ENCODE peak calls at places on chromosomes 4 and X, in five cellular contexts. S is upper lobe of left lung, D is HCT116, C is ELR, P is germinal center. F is an unnamed sample.

GRCh38 chrX:9913041-9913440 is 54.1 kb upstream of the CLDN34 start:
- DNase-seq in C (peak), P (no peak), S (no peak), D (no peak), F (peak)

GRCh38 chr4:14059006-14059405 is 431.5 kb upstream of the BOD1L1 start:
- DNase-seq in S (no peak), D (no peak), C (no peak), P (no peak), F (peak)

GRCh38 chr4:161642708-161643107 is 521.1 kb downstream of the FSTL5 start:
- DNase-seq in S (no peak), C (peak), P (no peak), D (no peak), F (peak)

GRCh38 chr4:8270912-8271815 is 1.6 kb downstream of the HTRA3 start:
- DNase-seq in S (no peak), C (no peak), D (no peak), P (no peak), F (peak)

GRCh38 chr4:111070390-111070789 is 447.5 kb upstream of the PITX2 start:
- DNase-seq in D (no peak), P (no peak), S (no peak), C (no peak), F (peak)

GRCh38 chr4:169810325-169811323 is 52.9 kb upstream of the HPF1 start:
- DNase-seq in C (peak), S (no peak), D (peak), P (peak), F (peak)

GRCh38 chrX:154372612-154373022 is 1.8 kb downstream of the FLNA start:
- DNase-seq in P (no peak), D (no peak), C (peak), S (no peak), F (peak)

GRCh38 chrX:146208821-146209220 is 391.2 kb downstream of the SLITRK2 start:
- DNase-seq in C (no peak), D (no peak), S (no peak), P (no peak), F (no peak)

GRCh38 chr4:137892134-137892533 is 350.0 kb downstream of the SLC7A11 start:
- DNase-seq in C (peak), S (no peak), P (no peak), D (no peak), F (peak)

GRCh38 chr4:182776376-182777058 is 140.7 kb downstream of the DCTD start:
- DNase-seq in S (no peak), D (no peak), P (no peak), C (no peak), F (no peak)

GRCh38 chr4:177163532-177163931 is 146.1 kb upstream of the NEIL3 start:
- DNase-seq in S (no peak), C (peak), D (no peak), P (no peak), F (peak)

GRCh38 chr4:187480146-187481145 is 515.1 kb upstream of the ZFP42 start:
- DNase-seq in C (peak), D (no peak), P (no peak), S (no peak), F (peak)

GRCh38 chr4:142040043-142040442 is 403.7 kb downstream of the IL15 start:
- DNase-seq in D (no peak), P (no peak), C (no peak), S (no peak), F (no peak)

GRCh38 chr4:43765514-43765913 is 683.1 kb downstream of the KCTD8 start:
- DNase-seq in P (no peak), C (no peak), D (no peak), S (no peak), F (no peak)

GRCh38 chr4:112127048-112127637 is 18.1 kb upstream of the FAM241A start:
- DNase-seq in D (no peak), S (no peak), C (no peak), P (no peak), F (peak)

GRCh38 chr4:121449416-121449815 is 68.6 kb upstream of the QRFPR start:
- DNase-seq in C (no peak), D (no peak), S (no peak), P (no peak), F (no peak)

GRCh38 chr4:37763164-37763444 is 63.4 kb upstream of the PGM2 start:
- DNase-seq in S (no peak), C (no peak), P (no peak), D (no peak), F (no peak)

GRCh38 chr4:140568507-140569306 is at the start of gene UCP1:
- DNase-seq in S (peak), D (no peak), C (no peak), P (peak), F (peak)

GRCh38 chr4:138090145-138090917 is 151.8 kb downstream of the SLC7A11 start:
- DNase-seq in S (peak), C (peak), D (peak), P (peak), F (peak)

GRCh38 chr4:92519727-92520126 is 216.0 kb downstream of the GRID2 start:
- DNase-seq in C (no peak), D (no peak), S (no peak), P (no peak), F (no peak)

GRCh38 chr4:1241936-1242505 is 6.9 kb downstream of the CTBP1 start:
- DNase-seq in D (no peak), S (no peak), P (no peak), C (no peak), F (no peak)